ENCODE peak calls at places on chromosomes 12 and 14, in eight cellular contexts. R is GM12891, K is sigmoid colon, H is esophagus squamous epithelium, A is stomach, J is ovary, Q is A549, M is HepG2. Z is an unnamed sample.

GRCh38 chr12:96457191-96457930 is 32.0 kb upstream of the CFAP54 start:
- DNase-seq in R (no peak), K (no peak), H (no peak), A (no peak), J (no peak), Q (no peak), M (no peak), Z (no peak)

GRCh38 chr14:28142400-28143015 is 624.1 kb upstream of the FOXG1 start:
- DNase-seq in R (no peak), K (no peak), H (no peak), A (no peak), J (no peak), Q (no peak), M (no peak), Z (no peak)

GRCh38 chr12:25648460-25648859 is 95.4 kb upstream of the LMNTD1 start:
- DNase-seq in R (no peak), K (peak), H (no peak), A (no peak), J (no peak), Q (peak), M (no peak), Z (no peak)

GRCh38 chr14:43003845-43004244 is 1397.2 kb downstream of the LRFN5 start:
- DNase-seq in R (no peak), K (no peak), H (no peak), A (no peak), J (no peak), Q (no peak), M (peak), Z (no peak)

GRCh38 chr12:12990700-12991468 is 9.2 kb downstream of the HEBP1 start:
- DNase-seq in R (no peak), K (no peak), H (no peak), A (no peak), J (no peak), Q (no peak), M (no peak), Z (no peak)

GRCh38 chr12:88207921-88208640 is 66.0 kb downstream of the TMTC3 start:
- DNase-seq in R (no peak), K (no peak), H (no peak), A (no peak), J (no peak), Q (no peak), M (no peak), Z (no peak)

GRCh38 chr12:50707396-50707795 is 56.5 kb upstream of the ATF1 start:
- DNase-seq in R (no peak), K (no peak), H (no peak), A (no peak), J (no peak), Q (no peak), M (no peak), Z (no peak)

GRCh38 chr12:51028126-51028810 is 2.1 kb upstream of the SLC11A2 start:
- DNase-seq in R (no peak), K (no peak), H (no peak), A (no peak), J (no peak), Q (peak), M (peak), Z (peak)

GRCh38 chr12:92621833-92622232 is 81.0 kb upstream of the PLEKHG7 start:
- DNase-seq in R (no peak), K (no peak), H (no peak), A (no peak), J (no peak), Q (no peak), M (no peak), Z (no peak)

GRCh38 chr14:96502621-96503251 is 554 bp downstream of the PAPOLA start:
- DNase-seq in R (peak), K (peak), H (no peak), A (peak), J (peak), Q (peak), M (peak), Z (peak)

GRCh38 chr14:55438066-55438683 is 2.2 kb downstream of the TBPL2 start:
- DNase-seq in R (peak), K (no peak), H (no peak), A (no peak), J (no peak), Q (peak), M (peak), Z (peak)

GRCh38 chr12:43655586-43655985 is 103.0 kb downstream of the PUS7L start:
- DNase-seq in R (no peak), K (no peak), H (no peak), A (no peak), J (no peak), Q (no peak), M (no peak), Z (no peak)

GRCh38 chr12:87136330-87136976 is 880.3 kb upstream of the MGAT4C start:
- DNase-seq in R (no peak), K (no peak), H (no peak), A (no peak), J (no peak), Q (no peak), M (no peak), Z (no peak)

GRCh38 chr14:38721822-38722431 is 381.1 kb downstream of the SEC23A start:
- DNase-seq in R (peak), K (no peak), H (no peak), A (peak), J (no peak), Q (peak), M (peak), Z (peak)

GRCh38 chr14:70886421-70887206 is 20.6 kb upstream of the PCNX1 start:
- DNase-seq in R (no peak), K (no peak), H (no peak), A (no peak), J (no peak), Q (no peak), M (no peak), Z (peak)

GRCh38 chr12:86914716-86915115 is 658.5 kb upstream of the MGAT4C start:
- DNase-seq in R (peak), K (no peak), H (no peak), A (no peak), J (no peak), Q (peak), M (peak), Z (peak)

GRCh38 chr14:64788706-64789105 is 84.5 kb downstream of the PLEKHG3 start:
- DNase-seq in R (no peak), K (no peak), H (no peak), A (no peak), J (no peak), Q (peak), M (no peak), Z (peak)

GRCh38 chr12:120887253-120888043 is 16.7 kb downstream of the SPPL3 start:
- DNase-seq in R (no peak), K (no peak), H (no peak), A (no peak), J (no peak), Q (no peak), M (no peak), Z (no peak)

GRCh38 chr14:35140718-35141581 is 18.6 kb downstream of the PRORP start:
- DNase-seq in R (no peak), K (no peak), H (no peak), A (no peak), J (no peak), Q (no peak), M (peak), Z (peak)

GRCh38 chr14:99937475-99938244 is 127.6 kb upstream of the EVL start:
- DNase-seq in R (no peak), K (no peak), H (no peak), A (no peak), J (no peak), Q (no peak), M (no peak), Z (no peak)

GRCh38 chr12:16553457-16553856 is 52.5 kb downstream of the LMO3 start:
- DNase-seq in R (no peak), K (no peak), H (no peak), A (no peak), J (no peak), Q (no peak), M (no peak), Z (no peak)

GRCh38 chr12:118145798-118146156 is 9.9 kb downstream of the PEBP1 start:
- DNase-seq in R (no peak), K (no peak), H (no peak), A (no peak), J (no peak), Q (no peak), M (no peak), Z (no peak)

GRCh38 chr12:101186291-101186690 is 23.7 kb downstream of the SLC5A8 start:
- DNase-seq in R (no peak), K (no peak), H (no peak), A (no peak), J (no peak), Q (no peak), M (no peak), Z (no peak)

GRCh38 chr14:77892381-77892871 is 92.5 kb downstream of the ADCK1 start:
- DNase-seq in R (no peak), K (no peak), H (no peak), A (peak), J (no peak), Q (no peak), M (no peak), Z (no peak)

GRCh38 chr14:80223696-80224465 is 12.6 kb upstream of the DIO2 start:
- DNase-seq in R (no peak), K (no peak), H (no peak), A (no peak), J (no peak), Q (no peak), M (no peak), Z (no peak)

GRCh38 chr12:73625226-73625625 is 912.4 kb upstream of the ATXN7L3B start:
- DNase-seq in R (no peak), K (no peak), H (no peak), A (no peak), J (no peak), Q (no peak), M (no peak), Z (no peak)
- TF ChIP-seq POLR2A in R (no peak), K (no peak), H (no peak), A (no peak), J (no peak), Q (no peak), M (no peak), Z (no peak)

DNA sequence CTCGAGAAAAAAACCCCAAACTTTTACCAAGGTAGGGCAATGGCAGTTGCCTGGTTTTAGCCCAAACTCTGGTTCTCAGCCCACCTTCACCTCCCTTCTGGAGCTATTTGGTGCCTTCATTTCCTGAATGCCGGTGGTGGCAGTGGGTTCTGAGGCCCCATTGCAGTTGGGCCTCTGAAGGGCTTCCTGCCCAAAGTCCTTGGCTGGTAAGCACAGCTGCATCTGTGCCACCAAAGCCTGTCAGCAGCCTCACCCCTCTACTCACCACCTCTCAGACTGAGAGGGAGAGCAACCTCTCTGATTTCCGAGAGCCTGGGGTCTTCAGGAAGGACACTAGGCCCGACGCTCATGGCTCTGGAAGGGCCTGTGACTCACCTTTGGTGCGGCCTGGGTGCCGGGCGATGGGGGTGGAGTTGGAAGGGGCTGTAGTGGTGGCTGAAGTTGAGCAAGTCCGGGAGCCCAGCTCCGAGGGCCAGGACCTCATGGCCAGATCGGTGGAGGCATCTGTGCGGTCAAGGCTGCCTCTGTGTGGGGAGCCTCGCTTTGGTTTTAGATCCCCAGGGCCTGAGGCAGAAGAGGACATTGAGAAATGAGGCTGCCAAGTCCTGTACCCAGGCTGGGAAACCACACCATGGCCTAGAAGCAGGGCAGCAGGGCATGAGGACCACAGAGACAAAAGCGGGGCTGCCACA is 38.6 kb upstream of the GPR68 start:
- DNase-seq in R (no peak), K (no peak), H (no peak), A (no peak), J (no peak), Q (no peak), M (no peak), Z (no peak)
- TF ChIP-seq POLR2A in R (no peak), K (no peak), H (no peak), A (no peak), J (no peak), Q (no peak), M (no peak), Z (no peak)

GRCh38 chr12:121888478-121889266 is at the start of gene PSMD9:
- DNase-seq in R (peak), K (peak), H (peak), A (peak), J (peak), Q (peak), M (peak), Z (peak)
- TF ChIP-seq POLR2A in R (peak), K (peak), H (peak), A (peak), J (no peak), Q (peak), M (peak), Z (peak)

GRCh38 chr14:21024668-21025373 is at the start of gene NDRG2:
- DNase-seq in R (peak), K (peak), H (no peak), A (peak), J (peak), Q (peak), M (peak), Z (peak)

GRCh38 chr14:21023817-21024667 is 819 bp downstream of the NDRG2 start:
- DNase-seq in R (no peak), K (no peak), H (no peak), A (peak), J (no peak), Q (no peak), M (peak), Z (no peak)

GRCh38 chr14:21026251-21026987 is 1.6 kb upstream of the NDRG2 start:
- DNase-seq in R (no peak), K (peak), H (no peak), A (no peak), J (no peak), Q (no peak), M (no peak), Z (no peak)

GRCh38 chr14:21026988-21027315 is 2.1 kb upstream of the NDRG2 start:
- DNase-seq in R (no peak), K (no peak), H (no peak), A (no peak), J (peak), Q (no peak), M (no peak), Z (peak)

DNA sequence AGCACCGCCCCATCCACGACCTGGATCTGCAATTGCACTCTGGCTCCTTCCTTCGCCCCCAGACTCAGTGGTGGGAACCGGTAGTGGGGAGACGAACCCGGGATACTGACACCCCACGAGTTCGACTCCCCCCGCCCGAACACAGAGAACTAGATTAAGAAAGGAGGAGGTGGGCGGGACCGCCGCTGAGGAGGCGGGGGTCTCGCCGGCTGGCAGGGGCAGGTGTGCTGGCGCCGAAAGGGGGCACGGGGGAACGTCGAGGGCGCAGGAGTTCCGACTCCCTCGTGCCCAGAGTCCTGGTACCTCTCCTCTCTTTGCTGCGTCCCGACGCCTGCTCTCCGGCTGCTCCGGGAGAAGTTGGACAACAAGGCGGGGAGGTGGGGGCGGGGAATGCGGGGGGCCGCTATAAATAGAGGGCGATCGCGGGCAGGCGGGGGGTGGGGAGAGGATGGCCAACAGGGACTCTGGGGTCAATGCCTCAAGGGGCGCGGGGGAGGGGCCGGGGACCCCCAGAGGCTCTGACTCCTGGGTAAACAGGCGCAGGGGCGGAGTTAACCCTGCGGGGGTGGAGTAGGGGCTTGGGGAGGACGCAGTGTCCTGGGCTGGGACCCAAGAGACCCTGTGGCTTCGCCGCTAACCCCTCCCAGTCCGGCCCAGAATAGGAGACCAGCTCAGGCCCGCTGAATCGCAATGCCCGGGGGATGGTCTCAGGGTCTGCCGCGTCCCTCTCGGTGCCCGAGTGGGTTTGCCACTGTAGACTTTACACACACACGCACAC is 702 bp upstream of the NDRG2 start:
- DNase-seq in R (no peak), K (peak), H (no peak), A (peak), J (peak), Q (no peak), M (no peak), Z (no peak)
- TF ChIP-seq POLR2A in R (no peak), K (peak), H (no peak), A (no peak), J (peak), Q (no peak), M (no peak), Z (no peak)

DNA sequence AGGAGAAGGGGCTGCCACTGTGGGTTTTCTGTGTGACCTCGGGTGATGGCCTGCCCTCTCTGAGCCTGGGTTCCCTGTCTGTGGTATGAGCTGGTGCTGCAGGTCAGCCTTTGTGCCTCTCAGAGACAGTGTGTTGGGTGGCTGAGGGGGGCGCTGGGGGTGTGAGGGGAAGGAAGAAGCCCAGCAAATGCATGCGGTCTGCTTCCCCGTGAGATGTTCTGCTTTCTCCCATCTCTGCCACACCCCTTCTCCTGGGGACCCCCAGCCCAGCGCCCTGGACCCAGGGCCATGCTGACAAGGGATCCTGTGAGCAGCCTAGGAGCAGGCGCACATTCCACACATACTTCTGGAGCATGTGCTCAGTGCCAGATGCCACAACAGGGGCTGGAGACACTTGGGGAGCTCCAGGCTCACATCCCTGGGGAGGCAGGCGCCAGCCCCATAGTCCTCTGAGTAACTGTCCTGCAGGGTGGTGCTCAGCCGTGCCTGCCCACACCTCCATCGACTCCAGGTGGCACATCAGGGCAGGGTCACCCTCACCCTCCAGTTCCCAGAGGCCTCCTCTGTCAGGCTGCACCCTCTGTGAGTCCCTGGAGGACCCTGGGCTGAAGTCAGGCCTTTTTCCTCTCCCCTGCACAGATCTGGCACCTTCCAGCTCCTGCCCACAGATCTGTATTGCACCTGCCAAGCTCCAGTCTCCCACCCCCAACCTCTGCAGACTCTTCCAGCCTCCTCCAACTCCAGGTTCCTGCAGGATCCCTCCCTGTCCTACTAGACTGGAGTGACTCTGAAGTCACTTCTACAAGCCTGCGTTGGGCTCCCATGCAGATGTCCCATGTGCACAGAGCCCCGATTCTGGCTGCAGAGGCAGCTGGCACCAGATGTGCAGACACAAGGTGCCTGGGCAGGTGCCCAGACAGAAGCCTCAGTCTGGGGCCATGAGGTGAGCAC is 205.6 kb downstream of the KIF26A start:
- DNase-seq in R (no peak), K (peak), H (no peak), A (peak), J (no peak), Q (no peak), M (no peak), Z (no peak)
- TF ChIP-seq POLR2A in R (no peak), K (no peak), H (no peak), A (no peak), J (no peak), Q (no peak), M (no peak), Z (no peak)

DNA sequence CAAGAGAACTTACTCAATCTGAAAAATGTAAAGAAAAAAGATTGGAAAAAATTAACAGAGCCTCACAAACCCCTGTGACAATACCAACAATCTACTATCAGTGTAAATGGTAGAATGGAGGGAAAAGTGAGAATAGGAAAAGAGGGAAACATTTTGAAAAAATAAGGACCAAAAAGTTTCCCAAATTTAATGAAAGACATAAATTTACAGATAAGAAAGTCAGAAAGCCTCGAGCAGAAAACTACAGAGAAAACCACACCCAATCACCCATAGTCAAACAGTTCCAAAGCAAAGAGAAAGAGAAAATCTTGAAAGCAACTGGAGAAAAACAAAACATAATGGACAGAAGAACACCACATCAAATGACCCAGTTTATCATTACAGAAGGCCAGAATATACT is 142.7 kb upstream of the DIO3 start:
- DNase-seq in R (no peak), K (no peak), H (no peak), A (no peak), J (no peak), Q (no peak), M (no peak), Z (no peak)
- TF ChIP-seq POLR2A in R (no peak), K (no peak), H (no peak), A (no peak), J (no peak), Q (no peak), M (no peak), Z (no peak)

Z was measured in erythroblast.